ENCODE peak calls at places on chromosome 16, in nine cellular contexts. O, Z, V, B, Y, T, S, U and I are unnamed samples. For H3K4me1, the result is how much of the 10 kb centered on the place peaks cover.

GRCh38 chr16:15682105-15682570 is 32.1 kb downstream of the NDE1 start:
- DNase-seq in O (peak), Z (no peak), V (no peak), B (no peak), Y (peak), T (peak), S (peak), U (peak), I (no peak)

GRCh38 chr16:22262460-22262859 is 34.7 kb upstream of the POLR3E start:
- DNase-seq in O (no peak), Z (no peak), V (no peak), B (no peak), Y (no peak), T (no peak), S (no peak), U (no peak), I (no peak)

GRCh38 chr16:67415872-67416793 is at the start of gene ZDHHC1:
- DNase-seq in O (peak), Z (peak), V (no peak), B (no peak), Y (peak), T (no peak), S (peak), U (no peak), I (peak)

GRCh38 chr16:48158296-48158695 is 2.5 kb upstream of the ABCC12 start:
- DNase-seq in O (no peak), Z (no peak), V (peak), B (no peak), Y (no peak), T (peak), S (no peak), U (peak), I (no peak)

GRCh38 chr16:11621539-11621919 is 34.8 kb upstream of the LITAF start:
- DNase-seq in O (no peak), Z (no peak), V (no peak), B (no peak), Y (no peak), T (no peak), S (no peak), U (no peak), I (no peak)

GRCh38 chr16:68285683-68286082 is 21.4 kb downstream of the SLC7A6 start:
- DNase-seq in O (no peak), Z (no peak), V (no peak), B (no peak), Y (no peak), T (no peak), S (no peak), U (no peak), I (no peak)

GRCh38 chr16:59941581-59941980 is 1207.5 kb upstream of the GOT2 start:
- DNase-seq in O (no peak), Z (no peak), V (no peak), B (no peak), Y (no peak), T (no peak), S (no peak), U (no peak), I (no peak)

GRCh38 chr16:66026211-66026610 is 340.3 kb upstream of the CDH5 start:
- DNase-seq in O (no peak), Z (peak), V (no peak), B (peak), Y (no peak), T (peak), S (peak), U (no peak), I (peak)

GRCh38 chr16:88938933-88939813 is 37.8 kb downstream of the CBFA2T3 start:
- DNase-seq in O (no peak), Z (peak), V (no peak), B (no peak), Y (no peak), T (no peak), S (no peak), U (no peak), I (no peak)

GRCh38 chr16:17269434-17269833 is 201.3 kb downstream of the XYLT1 start:
- DNase-seq in O (no peak), Z (no peak), V (no peak), B (no peak), Y (no peak), T (no peak), S (no peak), U (no peak), I (no peak)

GRCh38 chr16:66070140-66070887 is 296.2 kb upstream of the CDH5 start:
- DNase-seq in O (peak), Z (no peak), V (no peak), B (no peak), Y (peak), T (no peak), S (no peak), U (no peak), I (peak)

GRCh38 chr16:79767597-79768280 is 167.2 kb upstream of the MAF start:
- DNase-seq in O (peak), Z (no peak), V (no peak), B (no peak), Y (peak), T (peak), S (peak), U (no peak), I (peak)

GRCh38 chr16:10878644-10879498 is 1.9 kb downstream of the CIITA start:
- DNase-seq in O (peak), Z (peak), V (no peak), B (no peak), Y (peak), T (no peak), S (peak), U (no peak), I (no peak)

GRCh38 chr16:89033304-89033703 is 56.3 kb upstream of the CBFA2T3 start:
- DNase-seq in O (no peak), Z (no peak), V (no peak), B (no peak), Y (no peak), T (no peak), S (no peak), U (no peak), I (no peak)

GRCh38 chr16:56662357-56663354 is 4.9 kb downstream of the MT1F start:
- DNase-seq in O (no peak), Z (no peak), V (no peak), B (no peak), Y (no peak), T (no peak), S (peak), U (no peak), I (no peak)

GRCh38 chr16:88298166-88298881 is 84.4 kb upstream of the ZNF469 start:
- DNase-seq in O (no peak), Z (no peak), V (no peak), B (no peak), Y (no peak), T (no peak), S (no peak), U (no peak), I (no peak)

GRCh38 chr16:80543162-80543561 is 2.4 kb downstream of the DYNLRB2 start:
- DNase-seq in O (no peak), Z (no peak), V (no peak), B (no peak), Y (no peak), T (no peak), S (no peak), U (no peak), I (no peak)

GRCh38 chr16:8634991-8635736 is 13.7 kb downstream of the METTL22 start:
- DNase-seq in O (no peak), Z (peak), V (no peak), B (peak), Y (no peak), T (peak), S (peak), U (no peak), I (no peak)

GRCh38 chr16:27253526-27253930 is 15.0 kb downstream of the NSMCE1 start:
- DNase-seq in O (no peak), Z (no peak), V (no peak), B (no peak), Y (no peak), T (peak), S (no peak), U (peak), I (no peak)

GRCh38 chr16:21708533-21709115 is 44.9 kb downstream of the OTOA start:
- DNase-seq in O (peak), Z (peak), V (peak), B (no peak), Y (peak), T (peak), S (peak), U (peak), I (peak)

GRCh38 chr16:85473909-85474640 is 139.0 kb upstream of the GSE1 start:
- DNase-seq in O (no peak), Z (peak), V (no peak), B (no peak), Y (no peak), T (no peak), S (no peak), U (no peak), I (no peak)

GRCh38 chr16:78425957-78426590 is 326.6 kb downstream of the WWOX start:
- DNase-seq in O (no peak), Z (peak), V (no peak), B (no peak), Y (no peak), T (no peak), S (no peak), U (no peak), I (no peak)

GRCh38 chr16:69182730-69183416 is 4.1 kb upstream of the SNTB2 start:
- DNase-seq in O (no peak), Z (no peak), V (no peak), B (no peak), Y (no peak), T (no peak), S (no peak), U (no peak), I (peak)

GRCh38 chr16:66365588-66365987 is 903 bp upstream of the CDH5 start:
- DNase-seq in O (peak), Z (no peak), V (no peak), B (no peak), Y (no peak), T (no peak), S (no peak), U (no peak), I (no peak)

GRCh38 chr16:70687172-70687531 is 1.3 kb upstream of the MTSS2 start:
- DNase-seq in O (no peak), Z (no peak), V (no peak), B (no peak), Y (no peak), T (peak), S (no peak), U (no peak), I (no peak)

GRCh38 chr16:719815-720506 is 985 bp upstream of the ANTKMT start:
- DNase-seq in O (peak), Z (peak), V (no peak), B (no peak), Y (no peak), T (peak), S (no peak), U (no peak), I (no peak)

GRCh38 chr16:13770436-13770835 is 149.5 kb upstream of the ERCC4 start:
- DNase-seq in O (no peak), Z (no peak), V (no peak), B (no peak), Y (no peak), T (no peak), S (no peak), U (no peak), I (no peak)

GRCh38 chr16:67882374-67883145 is 2.1 kb upstream of the NRN1L start:
- DNase-seq in O (no peak), Z (no peak), V (no peak), B (no peak), Y (no peak), T (no peak), S (no peak), U (no peak), I (no peak)

GRCh38 chr16:56911771-56912541 is 20.0 kb upstream of the HERPUD1 start:
- DNase-seq in O (peak), Z (no peak), V (peak), B (no peak), Y (peak), T (no peak), S (no peak), U (no peak), I (no peak)

GRCh38 chr16:89035698-89036570 is 57.7 kb upstream of the ACSF3 start:
- DNase-seq in O (no peak), Z (no peak), V (no peak), B (no peak), Y (no peak), T (no peak), S (no peak), U (no peak), I (no peak)

GRCh38 chr16:85211247-85211910 is 99.1 kb upstream of the CIBAR2 start:
- DNase-seq in O (no peak), Z (no peak), V (no peak), B (no peak), Y (no peak), T (no peak), S (no peak), U (no peak), I (no peak)

GRCh38 chr16:83205896-83206295 is 579.1 kb downstream of the CDH13 start:
- DNase-seq in O (no peak), Z (no peak), V (no peak), B (no peak), Y (no peak), T (no peak), S (no peak), U (no peak), I (no peak)

GRCh38 chr16:83199012-83199411 is 572.2 kb downstream of the CDH13 start:
- DNase-seq in O (no peak), Z (no peak), V (no peak), B (no peak), Y (no peak), T (no peak), S (no peak), U (no peak), I (no peak)

GRCh38 chr16:83200005-83200779 is 573.4 kb downstream of the CDH13 start:
- DNase-seq in O (no peak), Z (no peak), V (no peak), B (no peak), Y (no peak), T (peak), S (peak), U (no peak), I (no peak)
- TF ChIP-seq CTCF in O (no peak), Z (peak), V (no peak), B (peak), Y (no peak), T (no peak), S (peak), U (no peak), I (no peak)

GRCh38 chr16:2467301-2468141 is 3.6 kb upstream of the NTN3 start:
- DNase-seq in O (peak), Z (peak), V (no peak), B (no peak), Y (peak), T (no peak), S (peak), U (peak), I (peak)

GRCh38 chr16:2468142-2468724 is 2.9 kb upstream of the NTN3 start:
- DNase-seq in O (no peak), Z (peak), V (no peak), B (no peak), Y (no peak), T (no peak), S (peak), U (no peak), I (peak)

GRCh38 chr16:2469399-2470233 is 1.5 kb upstream of the NTN3 start:
- DNase-seq in O (no peak), Z (no peak), V (no peak), B (no peak), Y (no peak), T (no peak), S (no peak), U (no peak), I (no peak)

GRCh38 chr16:2470234-2470601 is 879 bp upstream of the NTN3 start:
- DNase-seq in O (no peak), Z (no peak), V (no peak), B (no peak), Y (no peak), T (no peak), S (no peak), U (no peak), I (no peak)

DNA sequence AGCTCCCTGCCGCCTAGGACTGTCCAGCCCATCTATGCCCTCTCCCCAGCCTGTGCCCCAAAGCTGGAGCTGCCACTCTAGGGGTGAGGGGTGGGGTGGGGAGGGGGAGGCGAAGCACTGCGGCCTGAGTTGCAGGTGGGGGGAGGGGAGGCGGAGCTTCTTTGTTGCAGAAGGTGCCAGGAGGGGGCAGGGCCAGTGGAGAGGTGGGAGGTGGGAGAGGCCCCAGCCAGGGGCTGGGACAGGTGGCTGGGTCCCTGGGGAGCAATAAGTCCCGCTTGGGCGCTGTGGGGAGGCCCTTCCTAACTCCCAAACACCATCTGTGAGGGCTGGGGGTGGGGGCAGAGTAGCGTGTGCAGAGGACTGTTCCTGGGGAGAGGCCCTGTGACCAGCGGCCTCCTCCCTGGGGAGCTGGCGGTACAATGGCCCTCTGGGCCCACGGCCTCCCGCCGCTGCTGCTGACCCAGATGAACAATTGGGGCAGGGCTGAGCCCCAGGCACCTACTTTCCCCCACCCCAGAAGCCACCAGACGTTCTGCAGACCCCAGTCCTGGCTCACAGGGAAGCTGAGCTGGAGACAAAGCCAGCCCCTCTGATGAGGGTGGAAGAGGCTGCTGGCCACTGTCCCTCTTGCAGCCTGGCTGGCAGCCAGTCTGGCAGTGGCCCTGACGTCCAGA is 2.2 kb upstream of the NTN3 start:
- DNase-seq in O (no peak), Z (peak), V (peak), B (no peak), Y (no peak), T (no peak), S (peak), U (no peak), I (no peak)
- TF ChIP-seq POLR2AphosphoS5 in O (no peak), Z (peak), V (no peak), B (no peak), Y (no peak), T (no peak), S (no peak), U (no peak), I (no peak)

GRCh38 chr16:3461120-3461519 is 17.6 kb downstream of the NAA60 start:
- DNase-seq in O (no peak), Z (no peak), V (no peak), B (no peak), Y (no peak), T (no peak), S (no peak), U (no peak), I (no peak)
- H3K4me1 ChIP-seq in O (under half), Z (under half), V (under half), B (under half), Y (half or more), T (under half), S (half or more), U (under half), I (under half)

DNA sequence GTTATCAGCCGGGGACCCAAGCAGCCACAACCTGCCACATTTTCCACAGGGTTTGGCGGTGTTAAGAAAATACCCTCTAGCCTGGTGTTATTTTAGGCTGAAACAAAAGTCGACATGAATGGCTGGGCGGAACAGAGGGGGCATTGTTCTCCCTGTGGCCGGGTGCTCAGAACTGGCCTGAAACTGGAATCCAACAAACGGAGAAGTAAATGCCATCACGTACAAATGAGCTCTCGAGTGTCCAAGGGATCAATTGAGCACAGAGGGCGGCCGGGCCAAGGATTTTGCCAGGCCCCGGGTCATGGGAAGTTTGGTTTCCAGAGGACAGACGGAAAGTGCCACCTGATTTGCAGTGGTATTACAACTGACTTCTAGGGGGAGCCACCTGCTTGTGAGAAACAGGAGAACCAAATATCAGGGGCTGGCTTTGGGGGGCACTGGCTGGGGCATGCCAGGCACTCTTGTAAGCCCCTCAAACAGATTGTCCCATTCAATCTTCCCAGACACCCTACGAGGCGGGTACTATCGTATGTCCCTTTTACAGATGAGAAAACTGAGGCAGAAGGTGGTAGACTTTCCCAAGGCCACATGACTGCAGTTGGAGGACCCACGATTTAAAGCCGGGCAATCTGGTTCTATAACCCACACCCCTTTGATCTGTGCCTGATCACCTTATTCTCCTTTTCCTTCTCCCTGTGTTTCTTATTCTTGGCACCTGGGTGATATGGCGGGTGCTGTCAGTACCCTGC is 146.1 kb upstream of the IRX3 start:
- DNase-seq in O (no peak), Z (no peak), V (no peak), B (no peak), Y (no peak), T (no peak), S (peak), U (no peak), I (no peak)
- TF ChIP-seq CTCF in O (no peak), Z (no peak), V (no peak), B (peak), Y (no peak), T (no peak), S (peak), U (no peak), I (no peak)

DNA sequence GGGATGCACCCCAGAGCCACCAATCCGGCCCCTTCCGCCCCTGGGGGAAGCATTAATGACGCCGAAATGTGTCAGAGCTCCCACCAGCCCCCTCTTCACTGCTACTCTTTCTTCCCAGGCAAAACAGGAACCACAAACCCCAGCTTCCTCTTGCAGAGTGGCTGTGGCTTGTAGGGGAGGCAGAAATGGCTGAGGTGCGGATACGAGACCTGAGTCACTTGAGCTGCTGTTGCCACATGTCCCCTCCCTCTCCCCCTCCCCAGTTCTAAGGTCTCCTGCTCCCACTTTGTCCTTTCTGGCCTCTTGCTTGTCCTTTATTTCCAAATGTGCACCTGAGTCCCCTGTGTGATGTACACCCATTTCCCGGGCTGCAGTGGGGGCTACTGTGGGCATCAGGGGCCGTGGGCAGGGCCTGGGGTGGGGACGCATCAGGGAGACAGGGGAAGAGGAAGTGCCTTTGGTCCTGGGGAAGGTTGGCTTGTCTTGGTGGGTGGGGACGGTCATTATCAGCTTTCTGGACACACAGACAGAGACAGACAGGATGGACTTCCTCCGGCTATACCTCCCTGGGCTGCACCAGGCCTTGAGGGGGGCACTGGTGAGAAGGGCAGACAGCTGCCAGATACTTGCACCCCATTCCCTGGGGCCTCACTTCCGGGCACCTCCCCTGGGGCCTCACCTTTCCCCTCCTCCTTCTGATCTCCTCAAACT is at the start of gene APOBR:
- DNase-seq in O (peak), Z (no peak), V (peak), B (no peak), Y (peak), T (peak), S (no peak), U (no peak), I (no peak)
- TF ChIP-seq POLR2AphosphoS5 in O (peak), Z (no peak), V (peak), B (no peak), Y (peak), T (no peak), S (no peak), U (no peak), I (no peak)

GRCh38 chr16:51035110-51035498 is 116.0 kb downstream of the SALL1 start:
- DNase-seq in O (no peak), Z (no peak), V (no peak), B (no peak), Y (no peak), T (no peak), S (peak), U (no peak), I (no peak)

GRCh38 chr16:51034481-51035109 is 116.5 kb downstream of the SALL1 start:
- DNase-seq in O (no peak), Z (no peak), V (no peak), B (no peak), Y (no peak), T (no peak), S (no peak), U (no peak), I (no peak)

GRCh38 chr16:51031598-51031997 is 119.5 kb downstream of the SALL1 start:
- DNase-seq in O (no peak), Z (no peak), V (no peak), B (no peak), Y (no peak), T (no peak), S (no peak), U (no peak), I (no peak)

GRCh38 chr16:51039638-51040331 is 111.3 kb downstream of the SALL1 start:
- DNase-seq in O (no peak), Z (no peak), V (no peak), B (no peak), Y (no peak), T (no peak), S (no peak), U (no peak), I (no peak)

GRCh38 chr16:51035711-51036110 is 115.4 kb downstream of the SALL1 start:
- DNase-seq in O (no peak), Z (no peak), V (no peak), B (no peak), Y (no peak), T (no peak), S (no peak), U (no peak), I (no peak)
- H3K4me1 ChIP-seq in O (under half), Z (under half), V (under half), B (under half), Y (under half), T (under half), S (under half), U (under half), I (under half)

GRCh38 chr16:75070055-75070841 is 46.3 kb downstream of the LDHD start:
- DNase-seq in O (no peak), Z (peak), V (no peak), B (no peak), Y (peak), T (peak), S (no peak), U (no peak), I (no peak)
- TF ChIP-seq CTCF in O (no peak), Z (no peak), V (no peak), B (no peak), Y (no peak), T (no peak), S (no peak), U (no peak), I (no peak)